ENCODE peak calls at places on chromosomes 16 and 17, in five cellular contexts. R is GM23248; O is IMR-90; D is CD4-positive, CD25-positive, alpha-beta regulatory T cell; M is bronchial epithelial cell. J is an unnamed sample. For H3K36me3, the result is how much of the 10 kb centered on the place peaks cover.

GRCh38 chr16:28298511-28298878 is 6.2 kb downstream of the SBK1 start:
- DNase-seq in R (no peak), O (no peak), D (no peak), M (no peak), J (no peak)

GRCh38 chr16:15770512-15770911 is 86.3 kb downstream of the MYH11 start:
- DNase-seq in M (no peak), O (peak), R (peak), D (no peak), J (no peak)

GRCh38 chr17:40417258-40417608 is 463 bp downstream of the TOP2A start:
- DNase-seq in R (no peak), O (peak), M (peak), D (no peak), J (no peak)

GRCh38 chr16:27179500-27180072 is 23.7 kb upstream of the KDM8 start:
- DNase-seq in M (peak), O (peak), D (peak), R (peak), J (peak)

GRCh38 chr16:26627958-26628357 is 438.8 kb upstream of the C16orf82 start:
- DNase-seq in R (no peak), O (no peak), D (no peak), M (no peak), J (no peak)

GRCh38 chr16:27769561-27770222 is 219.7 kb downstream of the KATNIP start:
- DNase-seq in O (peak), M (peak), D (no peak), R (peak), J (no peak)

GRCh38 chr16:23365602-23366240 is 63.6 kb downstream of the SCNN1B start:
- DNase-seq in O (no peak), M (peak), R (no peak), D (peak), J (no peak)

GRCh38 chr16:12390644-12391043 is 413.0 kb downstream of the CPPED1 start:
- DNase-seq in D (no peak), M (peak), O (peak), R (peak), J (peak)

GRCh38 chr16:51359141-51359960 is 208.3 kb upstream of the SALL1 start:
- DNase-seq in M (no peak), D (no peak), R (peak), O (peak), J (peak)

GRCh38 chr16:27511657-27512056 is 38.1 kb downstream of the GTF3C1 start:
- DNase-seq in R (no peak), D (no peak), O (no peak), M (no peak), J (no peak)

GRCh38 chr16:84843149-84844048 is 23.6 kb downstream of the CRISPLD2 start:
- DNase-seq in R (no peak), D (no peak), M (no peak), O (no peak), J (no peak)
- H3K36me3 ChIP-seq in R (under half), D (under half), M (under half), O (half or more), J (under half)

GRCh38 chr17:64457156-64457555 is 8.2 kb downstream of the MILR1 start:
- DNase-seq in O (peak), M (no peak), R (peak), D (no peak), J (peak)
- H3K36me3 ChIP-seq in O (under half), M (under half), R (under half), D (under half), J (under half)

DNA sequence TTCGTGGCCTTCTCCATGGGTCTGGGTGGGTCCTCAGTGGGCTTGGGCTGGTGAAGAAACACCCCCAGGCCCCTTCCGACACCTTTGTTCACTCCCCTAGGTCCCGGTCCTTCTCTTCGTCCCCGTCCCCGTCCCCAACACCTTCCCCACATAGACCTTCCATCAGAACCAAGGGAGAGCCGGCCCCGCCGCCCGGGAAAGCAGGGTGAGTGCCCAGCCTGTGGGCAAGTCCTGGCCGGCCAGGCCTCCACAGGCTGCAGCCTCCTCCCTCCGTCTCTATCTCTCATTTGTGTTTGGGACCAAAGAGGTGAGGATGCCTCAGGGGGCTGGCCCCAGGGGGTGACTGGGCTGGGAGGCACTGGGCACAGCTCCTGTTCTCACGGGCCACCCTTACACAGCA is 14.5 kb upstream of the IL17C start:
- DNase-seq in O (no peak), M (no peak), D (no peak), R (no peak), J (no peak)
- H3K36me3 ChIP-seq in O (half or more), M (under half), D (half or more), R (under half), J (half or more)

DNA sequence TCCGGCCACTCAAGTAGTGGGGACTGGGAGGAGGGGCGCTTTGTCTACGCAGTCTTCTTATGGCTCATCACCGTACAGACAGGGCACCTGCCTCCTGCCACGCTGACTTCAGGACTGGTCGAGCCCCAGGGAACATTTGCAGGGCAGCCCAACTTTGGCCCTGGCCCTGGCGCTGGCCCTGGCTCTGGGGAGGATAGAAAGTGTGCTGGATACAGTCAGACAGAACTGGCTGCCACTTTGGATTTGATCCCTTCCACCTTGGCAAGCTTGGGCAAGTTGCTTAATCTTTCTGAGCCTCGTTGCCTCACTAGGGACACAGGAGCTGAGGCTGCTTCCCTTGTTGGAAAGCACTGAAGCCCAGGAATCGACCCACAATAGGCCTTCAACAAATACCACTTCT is 13.6 kb downstream of the LGALS9 start:
- DNase-seq in D (no peak), O (no peak), M (peak), R (peak), J (no peak)
- H3K36me3 ChIP-seq in D (under half), O (under half), M (under half), R (under half), J (under half)

J was measured in mesenchymal stem cell.